ENCODE peak calls at places on chromosomes 13 and 19, in five cellular contexts. Z is spleen, K is IMR-90, Y is MCF 10A, I is lower leg skin. N is an unnamed sample.

GRCh38 chr13:33872005-33872351 is 54.0 kb downstream of the RFC3 start:
- DNase-seq in I (no peak), K (no peak), Z (no peak), Y (no peak), N (no peak)

GRCh38 chr13:70080030-70080429 is 27.6 kb upstream of the ATXN8OS start:
- DNase-seq in Z (no peak), I (no peak), Y (no peak), K (no peak), N (no peak)

GRCh38 chr19:42942187-42942789 is 5.3 kb upstream of the PSG7 start:
- DNase-seq in Z (no peak), Y (peak; percentile 41), K (peak; percentile 20), I (no peak), N (no peak)

GRCh38 chr13:87331178-87331577 is 340.0 kb upstream of the SLITRK5 start:
- DNase-seq in Y (peak; percentile 98), I (no peak), Z (no peak), K (no peak), N (peak; percentile 62)

GRCh38 chr13:38661276-38661675 is 25.6 kb upstream of the FREM2 start:
- DNase-seq in Y (no peak), I (no peak), Z (no peak), K (no peak), N (no peak)

GRCh38 chr13:63609574-63609973 is 2193.9 kb upstream of the PCDH20 start:
- DNase-seq in Z (no peak), I (no peak), K (no peak), Y (no peak), N (no peak)

GRCh38 chr19:27779953-27780352 is 1433.0 kb downstream of the UQCRFS1 start:
- DNase-seq in Z (no peak), K (no peak), Y (no peak), I (no peak), N (no peak)

GRCh38 chr19:11821474-11821873 is 7.4 kb downstream of the ZNF440 start:
- DNase-seq in Y (no peak), Z (no peak), I (no peak), K (peak; percentile 53), N (no peak)

GRCh38 chr13:113176292-113176691 is 17.8 kb downstream of the PROZ start:
- DNase-seq in K (no peak), Y (no peak), I (no peak), Z (peak; percentile 82), N (no peak)

GRCh38 chr19:35618857-35619256 is 6.3 kb downstream of the HAUS5 start:
- DNase-seq in I (no peak), Z (no peak), K (no peak), Y (no peak), N (no peak)

GRCh38 chr19:50317115-50317514 is 12.1 kb downstream of the KCNC3 start:
- DNase-seq in Y (no peak), K (no peak), Z (no peak), I (no peak), N (no peak)

GRCh38 chr19:12721656-12722565 is 1.8 kb downstream of the TNPO2 start:
- DNase-seq in K (peak; percentile 74), I (peak; percentile 94), Z (peak; percentile 90), Y (peak; percentile 56), N (peak; percentile 67)

GRCh38 chr19:8988204-8988603 is 22.0 kb downstream of the MUC16 start:
- DNase-seq in I (no peak), Y (no peak), Z (peak; percentile 19), K (no peak), N (no peak)

GRCh38 chr13:39347926-39348901 is 254.8 kb downstream of the LHFPL6 start:
- DNase-seq in Z (no peak), Y (no peak), K (no peak), I (no peak), N (no peak)

GRCh38 chr19:5492281-5492812 is 37.1 kb downstream of the ZNRF4 start:
- DNase-seq in I (no peak), K (no peak), Z (no peak), Y (no peak), N (no peak)

GRCh38 chr19:49957262-49957915 is 3.6 kb downstream of the SIGLEC11 start:
- DNase-seq in K (no peak), Y (no peak), I (no peak), Z (peak; percentile 24), N (no peak)

GRCh38 chr13:99809931-99810330 is 161.6 kb downstream of the ZIC5 start:
- DNase-seq in K (no peak), I (no peak), Y (no peak), Z (no peak), N (no peak)

GRCh38 chr19:13864223-13864512 is 12.8 kb upstream of the NANOS3 start:
- DNase-seq in Y (no peak), Z (peak; percentile 50), I (no peak), K (no peak), N (no peak)

GRCh38 chr13:49319555-49320350 is 72.0 kb downstream of the CDADC1 start:
- DNase-seq in I (no peak), Y (no peak), Z (no peak), K (peak; percentile 74), N (no peak)

GRCh38 chr13:113452942-113453901 is at the start of gene ADPRHL1:
- DNase-seq in K (no peak), I (peak; percentile 70), Z (no peak), Y (no peak), N (no peak)

GRCh38 chr19:30029721-30030510 is 87.9 kb downstream of the URI1 start:
- DNase-seq in Y (peak; percentile 45), K (peak; percentile 56), Z (no peak), I (no peak), N (peak; percentile 32)

GRCh38 chr19:2034729-2035589 is 16.1 kb downstream of the MKNK2 start:
- DNase-seq in K (peak; percentile 8), Y (peak; percentile 62), Z (peak; percentile 85), I (peak; percentile 91), N (peak; percentile 64)

GRCh38 chr13:91381371-91381770 is 17.1 kb upstream of the GPC5 start:
- DNase-seq in Z (no peak), K (peak; percentile 28), I (no peak), Y (no peak), N (no peak)

GRCh38 chr13:21078501-21078900 is 17.1 kb upstream of the LATS2 start:
- DNase-seq in I (no peak), Y (no peak), Z (no peak), K (peak; percentile 42), N (no peak)

GRCh38 chr13:29704648-29705047 is 109.2 kb upstream of the SLC7A1 start:
- DNase-seq in Z (no peak), Y (no peak), I (no peak), K (no peak), N (no peak)

GRCh38 chr13:99151516-99151915 is 49.1 kb upstream of the UBAC2 start:
- DNase-seq in Z (no peak), Y (peak; percentile 96), K (peak; percentile 41), I (no peak), N (peak; percentile 80)

GRCh38 chr13:40758811-40759210 is 12.2 kb downstream of the MRPS31 start:
- DNase-seq in I (no peak), Z (no peak), Y (no peak), K (peak; percentile 6), N (no peak)

GRCh38 chr13:44578064-44578394 is 1.9 kb upstream of the TSC22D1 start:
- DNase-seq in I (no peak), Z (no peak), K (no peak), Y (no peak), N (no peak)

GRCh38 chr19:289651-290538 is 1.3 kb downstream of the PLPP2 start:
- DNase-seq in K (peak; percentile 25), Y (peak; percentile 82), Z (no peak), I (peak; percentile 91), N (peak; percentile 87)

GRCh38 chr13:37681295-37682032 is 82.9 kb upstream of the POSTN start:
- DNase-seq in I (no peak), Y (peak; percentile 66), Z (no peak), K (peak; percentile 94), N (no peak)

GRCh38 chr19:36214388-36215275 is at the start of the genes ZNF146 and ZNF565:
- DNase-seq in Z (peak; percentile 99), Y (peak; percentile 99), I (peak; percentile 99), K (peak; percentile 98), N (peak; percentile 92)

GRCh38 chr13:19888799-19889198 is 25.4 kb upstream of the ZMYM5 start:
- DNase-seq in K (peak; percentile 38), Z (no peak), Y (peak; percentile 22), I (no peak), N (no peak)
- TF ChIP-seq CTCF in K (peak; percentile 39), Z (no peak), Y (peak; percentile 24), I (no peak), N (no peak)

GRCh38 chr19:52590728-52591127 is 20.6 kb downstream of the ZNF701 start:
- DNase-seq in Z (no peak), I (no peak), K (no peak), Y (no peak), N (no peak)
- TF ChIP-seq CTCF in Z (no peak), I (no peak), K (no peak), Y (no peak), N (no peak)

DNA sequence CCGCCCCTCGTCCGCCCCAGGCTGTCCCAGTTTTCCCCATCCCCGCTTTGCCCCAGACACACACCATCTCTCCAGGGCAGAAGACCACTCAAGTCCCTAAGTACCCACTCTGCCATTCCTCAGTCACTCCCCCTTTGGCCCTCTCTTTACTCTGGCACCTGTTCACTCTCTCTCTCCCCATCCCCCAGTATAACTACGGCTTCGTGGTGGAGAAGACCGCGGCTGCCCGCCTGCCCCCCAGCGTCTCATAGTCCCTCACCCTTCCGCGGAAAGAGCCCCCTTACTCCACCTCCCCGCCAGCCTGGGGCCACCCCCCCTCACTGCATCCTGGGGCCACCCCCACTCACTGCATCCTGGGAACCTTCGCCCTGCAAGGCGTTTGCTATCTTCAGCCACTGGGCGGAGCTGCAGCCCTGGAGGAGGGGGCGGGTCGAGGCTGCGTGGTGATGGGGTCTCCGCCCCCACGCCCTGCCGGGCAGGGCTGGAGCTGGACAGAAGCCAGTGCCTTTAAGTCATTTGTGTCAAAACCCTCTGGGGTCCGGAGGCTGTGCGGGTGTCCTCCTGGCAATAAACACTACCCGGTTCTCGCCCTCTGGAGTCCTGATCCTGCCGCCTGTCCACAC is 5.0 kb downstream of the MVB12A start:
- DNase-seq in Z (peak; percentile 76), Y (peak; percentile 23), I (no peak), K (peak; percentile 23), N (no peak)
- TF ChIP-seq CTCF in Z (no peak), Y (peak; percentile 8), I (no peak), K (peak; percentile 46), N (peak; percentile 58)

GRCh38 chr13:51584731-51585191 is 499 bp downstream of the WDFY2 start:
- DNase-seq in K (peak; percentile 37), Z (no peak), I (no peak), Y (peak; percentile 74), N (peak; percentile 52)
- TF ChIP-seq CTCF in K (no peak), Z (no peak), I (no peak), Y (no peak), N (no peak)

N was measured in RWPE1.